ENCODE peak calls at places on chromosomes 11 and 22, in eight cellular contexts. One of them, this sample, is unnamed.

GRCh38 chr22:30170126-30170525 is 76.4 kb downstream of the LIF start:
- DNase-seq in keratinocyte: no peak
- DNase-seq in kidney epithelial cell: no peak
- DNase-seq in psoas muscle: no peak
- DNase-seq in fibroblast of mammary gland: no peak
- DNase-seq in cardiac fibroblast: no peak
- DNase-seq in thoracic aorta: no peak
- DNase-seq in lower leg skin: no peak
- DNase-seq in this sample: no peak

GRCh38 chr11:74533421-74533820 is 39.9 kb upstream of the LIPT2 start:
- DNase-seq in psoas muscle: no peak
- DNase-seq in cardiac fibroblast: no peak
- DNase-seq in lower leg skin: no peak
- DNase-seq in thoracic aorta: no peak
- DNase-seq in fibroblast of mammary gland: no peak
- DNase-seq in keratinocyte: no peak
- DNase-seq in kidney epithelial cell: no peak
- DNase-seq in this sample: no peak

GRCh38 chr11:32426192-32426591 is 9.1 kb downstream of the WT1 start:
- DNase-seq in fibroblast of mammary gland: no peak
- DNase-seq in psoas muscle: no peak
- DNase-seq in kidney epithelial cell: no peak
- DNase-seq in cardiac fibroblast: no peak
- DNase-seq in thoracic aorta: no peak
- DNase-seq in keratinocyte: no peak
- DNase-seq in lower leg skin: no peak
- DNase-seq in this sample: no peak

GRCh38 chr11:4982678-4983077 is 12.0 kb upstream of the OR51L1 start:
- DNase-seq in kidney epithelial cell: no peak
- DNase-seq in cardiac fibroblast: no peak
- DNase-seq in lower leg skin: no peak
- DNase-seq in keratinocyte: no peak
- DNase-seq in thoracic aorta: no peak
- DNase-seq in psoas muscle: no peak
- DNase-seq in fibroblast of mammary gland: no peak
- DNase-seq in this sample: no peak

GRCh38 chr11:121722431-121723256 is 269.9 kb upstream of the SORL1-AS1 start:
- DNase-seq in fibroblast of mammary gland: peak
- DNase-seq in lower leg skin: peak
- DNase-seq in psoas muscle: peak
- DNase-seq in keratinocyte: no peak
- DNase-seq in thoracic aorta: peak
- DNase-seq in kidney epithelial cell: peak
- DNase-seq in cardiac fibroblast: peak
- DNase-seq in this sample: peak

GRCh38 chr11:69791266-69791665 is 16.1 kb upstream of the FGF4 start:
- DNase-seq in kidney epithelial cell: peak
- DNase-seq in psoas muscle: peak
- DNase-seq in lower leg skin: no peak
- DNase-seq in thoracic aorta: no peak
- DNase-seq in cardiac fibroblast: peak
- DNase-seq in keratinocyte: no peak
- DNase-seq in fibroblast of mammary gland: peak
- DNase-seq in this sample: no peak

GRCh38 chr22:25645266-25645665 is 80.8 kb downstream of the GRK3 start:
- DNase-seq in kidney epithelial cell: no peak
- DNase-seq in keratinocyte: no peak
- DNase-seq in cardiac fibroblast: peak
- DNase-seq in psoas muscle: no peak
- DNase-seq in thoracic aorta: no peak
- DNase-seq in fibroblast of mammary gland: peak
- DNase-seq in lower leg skin: no peak
- DNase-seq in this sample: no peak

GRCh38 chr11:121508449-121508848 is 55.7 kb upstream of the SORL1-AS1 start:
- DNase-seq in psoas muscle: no peak
- DNase-seq in fibroblast of mammary gland: no peak
- DNase-seq in cardiac fibroblast: no peak
- DNase-seq in keratinocyte: no peak
- DNase-seq in thoracic aorta: no peak
- DNase-seq in lower leg skin: no peak
- DNase-seq in kidney epithelial cell: no peak
- DNase-seq in this sample: no peak

GRCh38 chr11:1303973-1304372 is 5.5 kb downstream of the TOLLIP start:
- DNase-seq in thoracic aorta: no peak
- DNase-seq in kidney epithelial cell: no peak
- DNase-seq in cardiac fibroblast: no peak
- DNase-seq in psoas muscle: no peak
- DNase-seq in keratinocyte: no peak
- DNase-seq in fibroblast of mammary gland: peak
- DNase-seq in lower leg skin: peak
- DNase-seq in this sample: no peak

GRCh38 chr11:1302461-1303073 is 6.9 kb downstream of the TOLLIP start:
- DNase-seq in cardiac fibroblast: no peak
- DNase-seq in thoracic aorta: no peak
- DNase-seq in fibroblast of mammary gland: no peak
- DNase-seq in kidney epithelial cell: no peak
- DNase-seq in keratinocyte: no peak
- DNase-seq in lower leg skin: peak
- DNase-seq in psoas muscle: no peak
- DNase-seq in this sample: no peak

GRCh38 chr11:1302041-1302460 is 7.4 kb downstream of the TOLLIP start:
- DNase-seq in thoracic aorta: no peak
- DNase-seq in cardiac fibroblast: no peak
- DNase-seq in keratinocyte: no peak
- DNase-seq in psoas muscle: no peak
- DNase-seq in kidney epithelial cell: no peak
- DNase-seq in fibroblast of mammary gland: no peak
- DNase-seq in lower leg skin: peak
- DNase-seq in this sample: peak

GRCh38 chr11:1304376-1304775 is 5.1 kb downstream of the TOLLIP start:
- DNase-seq in fibroblast of mammary gland: no peak
- DNase-seq in kidney epithelial cell: no peak
- DNase-seq in psoas muscle: no peak
- DNase-seq in lower leg skin: peak
- DNase-seq in keratinocyte: no peak
- DNase-seq in thoracic aorta: no peak
- DNase-seq in cardiac fibroblast: no peak
- DNase-seq in this sample: no peak

DNA sequence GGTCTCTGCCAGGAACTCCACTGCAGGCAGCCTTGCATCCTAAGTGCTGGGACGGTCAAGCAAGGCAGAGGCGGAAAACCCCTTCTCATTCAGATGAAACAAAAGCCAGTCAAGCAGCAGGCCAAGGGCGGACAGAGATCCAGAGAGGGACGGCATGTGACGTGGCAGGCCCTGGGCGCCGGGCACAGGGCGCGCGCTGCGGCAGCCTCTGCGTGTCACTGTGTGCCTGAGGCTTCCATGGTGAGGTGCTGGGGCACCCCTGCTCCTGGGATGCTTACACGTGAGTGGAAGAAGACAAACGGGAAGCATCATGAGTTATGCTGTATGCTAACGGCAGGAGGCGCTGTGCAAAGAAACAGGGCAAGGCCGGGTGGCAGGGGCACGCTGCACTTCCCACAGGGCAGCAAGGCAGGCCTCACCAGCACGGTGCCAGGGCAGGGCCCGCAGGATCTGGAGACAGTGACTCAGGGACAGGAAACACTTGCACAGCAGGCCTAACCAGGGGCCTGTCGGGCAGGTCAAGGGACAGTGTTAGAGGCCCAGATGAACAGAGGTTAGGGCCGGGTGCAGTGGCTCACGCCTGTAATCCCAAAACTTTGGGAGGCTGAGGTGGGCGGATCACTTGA is 6.1 kb downstream of the TOLLIP start:
- DNase-seq in thoracic aorta: no peak
- DNase-seq in kidney epithelial cell: no peak
- DNase-seq in keratinocyte: peak
- DNase-seq in cardiac fibroblast: peak
- DNase-seq in fibroblast of mammary gland: no peak
- DNase-seq in lower leg skin: peak
- DNase-seq in psoas muscle: no peak
- DNase-seq in this sample: peak
- TF ChIP-seq CTCF in thoracic aorta: no peak
- TF ChIP-seq CTCF in kidney epithelial cell: peak
- TF ChIP-seq CTCF in keratinocyte: peak
- TF ChIP-seq CTCF in cardiac fibroblast: no peak
- TF ChIP-seq CTCF in fibroblast of mammary gland: peak
- TF ChIP-seq CTCF in lower leg skin: no peak
- TF ChIP-seq CTCF in psoas muscle: no peak
- TF ChIP-seq CTCF in this sample: peak

GRCh38 chr11:67441082-67441683 is 2.1 kb downstream of the CORO1B start:
- DNase-seq in cardiac fibroblast: no peak
- DNase-seq in psoas muscle: no peak
- DNase-seq in fibroblast of mammary gland: no peak
- DNase-seq in thoracic aorta: no peak
- DNase-seq in kidney epithelial cell: no peak
- DNase-seq in keratinocyte: no peak
- DNase-seq in lower leg skin: no peak
- DNase-seq in this sample: no peak

GRCh38 chr11:67438121-67438902 is 830 bp upstream of the PTPRCAP start:
- DNase-seq in psoas muscle: peak
- DNase-seq in thoracic aorta: no peak
- DNase-seq in keratinocyte: no peak
- DNase-seq in fibroblast of mammary gland: no peak
- DNase-seq in cardiac fibroblast: no peak
- DNase-seq in lower leg skin: peak
- DNase-seq in kidney epithelial cell: no peak
- DNase-seq in this sample: no peak

GRCh38 chr11:67440229-67441081 is 2.8 kb downstream of the CORO1B start:
- DNase-seq in lower leg skin: no peak
- DNase-seq in cardiac fibroblast: no peak
- DNase-seq in kidney epithelial cell: no peak
- DNase-seq in psoas muscle: no peak
- DNase-seq in keratinocyte: no peak
- DNase-seq in fibroblast of mammary gland: no peak
- DNase-seq in thoracic aorta: no peak
- DNase-seq in this sample: no peak

GRCh38 chr11:67441731-67442401 is 1.4 kb downstream of the CORO1B start:
- DNase-seq in kidney epithelial cell: no peak
- DNase-seq in cardiac fibroblast: no peak
- DNase-seq in keratinocyte: no peak
- DNase-seq in thoracic aorta: no peak
- DNase-seq in psoas muscle: no peak
- DNase-seq in lower leg skin: no peak
- DNase-seq in fibroblast of mammary gland: no peak
- DNase-seq in this sample: no peak

DNA sequence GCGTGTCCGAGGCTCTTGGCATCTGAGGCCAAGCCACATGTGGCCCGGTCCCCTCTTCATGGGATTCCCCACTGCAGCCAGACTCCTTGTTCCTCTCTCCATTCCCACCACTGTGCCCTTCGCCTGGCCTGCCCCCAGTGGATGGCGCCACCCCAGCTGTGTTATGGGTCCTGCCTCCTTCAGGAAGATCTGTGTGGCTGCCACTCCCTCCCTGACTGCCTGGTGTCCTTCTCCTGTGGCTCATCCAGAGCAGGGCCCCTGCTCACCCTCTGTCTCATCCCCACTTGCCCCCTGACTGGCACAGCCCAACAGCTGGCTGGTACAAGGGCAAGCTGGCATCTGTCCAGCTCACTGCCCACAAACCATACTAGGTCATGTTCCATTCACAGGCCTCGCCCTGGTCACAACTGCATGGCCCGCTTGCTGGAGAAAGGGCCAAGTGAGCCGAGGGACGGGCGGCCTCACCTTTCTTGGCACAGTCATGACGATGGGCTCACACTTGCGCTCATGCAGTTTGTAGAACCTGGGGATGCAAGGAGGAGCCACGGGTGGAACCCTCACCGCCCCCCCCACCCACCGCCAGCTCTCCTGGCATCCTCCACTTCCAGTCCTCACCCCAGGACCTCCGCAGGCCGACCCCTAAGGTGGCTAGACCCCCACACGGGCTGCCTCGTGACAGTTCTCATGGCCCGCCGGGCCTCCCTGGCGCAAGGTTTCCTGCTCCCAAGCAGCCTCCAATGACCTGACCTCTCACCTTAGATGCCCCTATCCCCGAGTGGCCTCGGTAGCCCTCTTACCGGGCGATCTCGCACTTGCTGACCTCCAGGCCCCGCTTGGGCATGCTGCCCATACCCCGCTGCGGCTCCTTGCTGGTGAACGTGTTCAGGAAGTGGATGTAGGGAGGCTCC is 2.1 kb upstream of the PTPRCAP start:
- DNase-seq in thoracic aorta: no peak
- DNase-seq in kidney epithelial cell: no peak
- DNase-seq in keratinocyte: no peak
- DNase-seq in fibroblast of mammary gland: no peak
- DNase-seq in lower leg skin: no peak
- DNase-seq in psoas muscle: peak
- DNase-seq in cardiac fibroblast: peak
- DNase-seq in this sample: no peak
- H3K4me3 ChIP-seq in thoracic aorta: no peak
- H3K4me3 ChIP-seq in kidney epithelial cell: no peak
- H3K4me3 ChIP-seq in keratinocyte: no peak
- H3K4me3 ChIP-seq in fibroblast of mammary gland: no peak
- H3K4me3 ChIP-seq in lower leg skin: no peak
- H3K4me3 ChIP-seq in psoas muscle: no peak
- H3K4me3 ChIP-seq in cardiac fibroblast: no peak
- H3K4me3 ChIP-seq in this sample: no peak

DNA sequence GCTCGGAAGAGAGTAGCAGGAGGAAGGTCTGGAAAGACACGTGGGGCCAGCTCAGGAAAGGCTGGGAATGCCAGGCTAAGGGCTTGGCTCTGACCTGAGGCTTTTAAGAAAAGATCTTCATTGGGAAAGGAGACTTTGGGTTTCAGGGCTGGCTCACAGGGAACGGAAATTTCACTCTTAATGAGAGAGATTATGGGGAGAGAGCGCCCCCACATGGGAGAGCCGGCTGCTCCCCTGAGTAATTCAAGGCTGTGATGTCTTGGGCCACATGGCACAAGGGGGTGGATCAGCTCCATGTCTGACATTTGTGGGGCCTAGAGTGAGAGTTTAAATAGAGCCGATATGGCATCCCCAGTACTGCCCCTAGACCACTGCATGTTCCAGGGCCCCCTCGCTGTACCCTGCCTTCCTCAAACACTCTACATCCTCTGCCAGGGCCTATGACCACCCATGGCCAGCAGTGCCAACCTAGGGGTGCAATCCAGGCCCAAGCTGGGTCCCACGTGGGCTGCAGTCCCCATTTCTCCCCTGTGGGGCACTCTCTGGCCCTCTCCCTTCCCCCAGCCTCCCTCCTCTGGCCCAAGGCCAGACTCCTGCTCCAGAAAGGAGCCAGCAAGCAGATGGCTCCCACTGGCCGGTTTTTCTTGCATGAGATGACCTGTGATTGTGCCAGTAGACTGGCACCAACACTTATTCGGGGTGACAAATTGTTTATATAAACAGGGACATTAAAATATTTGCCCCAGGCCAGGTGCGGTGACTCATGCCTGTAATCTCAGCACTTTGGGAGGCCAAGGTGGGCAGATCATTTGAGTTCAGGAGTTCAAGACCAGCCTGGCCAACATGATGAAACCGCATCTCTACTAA is 75.2 kb downstream of the ISX start:
- DNase-seq in thoracic aorta: no peak
- DNase-seq in lower leg skin: no peak
- DNase-seq in kidney epithelial cell: no peak
- DNase-seq in keratinocyte: no peak
- DNase-seq in psoas muscle: no peak
- DNase-seq in fibroblast of mammary gland: no peak
- DNase-seq in cardiac fibroblast: no peak
- DNase-seq in this sample: no peak
- TF ChIP-seq CTCF in thoracic aorta: no peak
- TF ChIP-seq CTCF in lower leg skin: no peak
- TF ChIP-seq CTCF in kidney epithelial cell: no peak
- TF ChIP-seq CTCF in keratinocyte: peak
- TF ChIP-seq CTCF in psoas muscle: no peak
- TF ChIP-seq CTCF in fibroblast of mammary gland: no peak
- TF ChIP-seq CTCF in cardiac fibroblast: no peak
- TF ChIP-seq CTCF in this sample: no peak

GRCh38 chr11:94128746-94129504 is at the start of gene PANX1:
- DNase-seq in kidney epithelial cell: peak
- DNase-seq in psoas muscle: peak
- DNase-seq in thoracic aorta: no peak
- DNase-seq in fibroblast of mammary gland: peak
- DNase-seq in lower leg skin: peak
- DNase-seq in cardiac fibroblast: peak
- DNase-seq in keratinocyte: no peak
- DNase-seq in this sample: peak

GRCh38 chr11:94131363-94132115 is 2.9 kb downstream of the PANX1 start:
- DNase-seq in lower leg skin: no peak
- DNase-seq in cardiac fibroblast: peak
- DNase-seq in fibroblast of mammary gland: peak
- DNase-seq in kidney epithelial cell: no peak
- DNase-seq in thoracic aorta: no peak
- DNase-seq in psoas muscle: no peak
- DNase-seq in keratinocyte: no peak
- DNase-seq in this sample: no peak

GRCh38 chr11:94132152-94132558 is 3.5 kb downstream of the PANX1 start:
- DNase-seq in keratinocyte: peak
- DNase-seq in cardiac fibroblast: peak
- DNase-seq in lower leg skin: no peak
- DNase-seq in fibroblast of mammary gland: peak
- DNase-seq in psoas muscle: no peak
- DNase-seq in kidney epithelial cell: peak
- DNase-seq in thoracic aorta: peak
- DNase-seq in this sample: no peak

GRCh38 chr11:94129505-94130335 is 1.1 kb downstream of the PANX1 start:
- DNase-seq in lower leg skin: no peak
- DNase-seq in thoracic aorta: no peak
- DNase-seq in keratinocyte: no peak
- DNase-seq in fibroblast of mammary gland: peak
- DNase-seq in cardiac fibroblast: peak
- DNase-seq in psoas muscle: no peak
- DNase-seq in kidney epithelial cell: no peak
- DNase-seq in this sample: no peak

DNA sequence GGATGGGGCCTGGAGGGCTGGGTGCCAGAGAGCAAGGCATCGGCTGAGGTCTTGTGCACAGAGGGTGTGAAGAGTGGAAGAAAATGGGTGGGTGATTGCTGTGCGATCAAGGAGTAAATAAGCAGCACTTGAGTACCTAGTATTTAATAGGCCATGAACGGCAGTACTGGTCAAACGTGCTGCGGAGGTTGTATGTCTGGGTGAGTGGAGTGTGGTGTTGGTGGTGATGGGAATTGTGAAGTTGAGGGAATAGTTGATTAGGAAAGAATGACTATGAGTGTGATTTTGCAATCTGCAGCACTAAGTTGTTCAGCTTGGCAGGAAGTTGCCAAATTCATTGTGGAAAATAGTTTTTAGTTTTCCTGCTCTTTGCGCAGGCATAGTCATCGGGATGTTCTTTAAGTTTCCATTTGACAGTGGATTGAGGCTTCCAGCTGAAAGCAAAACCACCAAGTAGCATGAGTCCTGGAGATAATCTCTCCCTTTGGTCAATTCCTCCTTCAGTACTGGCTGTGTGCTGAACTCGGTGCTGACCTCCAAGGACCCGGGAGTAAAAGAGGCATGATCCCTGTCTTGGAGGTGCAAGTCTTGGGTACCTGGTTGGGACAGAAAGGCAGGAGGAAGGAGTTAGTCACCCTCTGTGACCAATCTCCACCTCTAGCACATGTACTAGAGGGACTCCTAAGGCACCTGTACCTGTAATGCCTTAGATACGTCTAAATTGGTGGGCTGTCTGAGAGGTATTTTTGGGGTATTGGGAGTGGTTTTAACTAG is 2.1 kb downstream of the PANX1 start:
- DNase-seq in kidney epithelial cell: no peak
- DNase-seq in fibroblast of mammary gland: peak
- DNase-seq in thoracic aorta: no peak
- DNase-seq in keratinocyte: no peak
- DNase-seq in psoas muscle: no peak
- DNase-seq in lower leg skin: peak
- DNase-seq in cardiac fibroblast: peak
- DNase-seq in this sample: no peak
- H3K4me3 ChIP-seq in kidney epithelial cell: peak
- H3K4me3 ChIP-seq in fibroblast of mammary gland: peak
- H3K4me3 ChIP-seq in thoracic aorta: peak
- H3K4me3 ChIP-seq in keratinocyte: peak
- H3K4me3 ChIP-seq in psoas muscle: peak
- H3K4me3 ChIP-seq in lower leg skin: no peak
- H3K4me3 ChIP-seq in cardiac fibroblast: peak
- H3K4me3 ChIP-seq in this sample: no peak